ENCODE peak calls at places on chromosomes 12 and 14, in six cellular contexts. C is neural crest cell, D is left cardiac atrium, G is fibroblast of villous mesenchyme, U is kidney glomerular epithelial cell, I is AG09319. Q is an unnamed sample.

GRCh38 chr12:81329088-81329487 is 251.2 kb downstream of the ACSS3 start:
- DNase-seq in C (no peak), D (no peak), G (no peak), U (no peak), I (no peak), Q (no peak)

GRCh38 chr12:92505373-92506340 is 197.1 kb upstream of the PLEKHG7 start:
- DNase-seq in C (peak), D (peak), G (peak), U (no peak), I (no peak), Q (peak)

GRCh38 chr12:130715150-130715995 is 726 bp downstream of the RIMBP2 start:
- DNase-seq in C (no peak), D (no peak), G (no peak), U (no peak), I (no peak), Q (peak)

GRCh38 chr12:55720894-55721444 is 776 bp downstream of the RDH5 start:
- DNase-seq in C (no peak), D (peak), G (peak), U (peak), I (peak), Q (no peak)

GRCh38 chr12:20268121-20268732 is 100.1 kb upstream of the PDE3A start:
- DNase-seq in C (no peak), D (no peak), G (peak), U (no peak), I (no peak), Q (peak)

GRCh38 chr14:54722791-54723432 is 156.0 kb downstream of the SAMD4A start:
- DNase-seq in C (no peak), D (no peak), G (peak), U (no peak), I (no peak), Q (peak)

GRCh38 chr12:46101121-46101869 is 110.9 kb upstream of the SCAF11 start:
- DNase-seq in C (no peak), D (no peak), G (no peak), U (peak), I (no peak), Q (no peak)

GRCh38 chr12:104280703-104281458 is 22.7 kb upstream of the EID3 start:
- DNase-seq in C (no peak), D (no peak), G (peak), U (peak), I (peak), Q (no peak)

GRCh38 chr12:114215766-114216165 is 190.2 kb downstream of the TBX5 start:
- DNase-seq in C (no peak), D (no peak), G (no peak), U (no peak), I (no peak), Q (no peak)

GRCh38 chr12:79566452-79566851 is 124.3 kb downstream of the PAWR start:
- DNase-seq in C (no peak), D (no peak), G (peak), U (peak), I (no peak), Q (peak)

GRCh38 chr14:35224615-35225014 is 67.6 kb upstream of the PSMA6 start:
- DNase-seq in C (no peak), D (no peak), G (no peak), U (no peak), I (no peak), Q (no peak)

GRCh38 chr14:46259536-46259935 is 392.0 kb downstream of the RPL10L start:
- DNase-seq in C (no peak), D (no peak), G (no peak), U (peak), I (no peak), Q (no peak)

GRCh38 chr14:99203801-99204200 is 68.2 kb downstream of the BCL11B start:
- DNase-seq in C (no peak), D (no peak), G (no peak), U (no peak), I (no peak), Q (no peak)

Q was measured in cardiac muscle cell.